ENCODE peak calls at places on chromosomes 4 and X, in four cellular contexts. One of them, this sample, is unnamed.

GRCh38 chr4:40349561-40350198 is 14.5 kb downstream of the CHRNA9 start:
- DNase-seq in left cardiac atrium: no peak
- DNase-seq in tibial artery: no peak
- DNase-seq in NCI-H146: no peak
- DNase-seq in this sample: no peak

GRCh38 chrX:115367956-115368355 is 78.4 kb downstream of the LUZP4 start:
- DNase-seq in tibial artery: no peak
- DNase-seq in left cardiac atrium: no peak
- DNase-seq in NCI-H146: no peak
- DNase-seq in this sample: no peak

GRCh38 chr4:8765084-8765483 is 106.6 kb downstream of the HMX1 start:
- DNase-seq in tibial artery: peak
- DNase-seq in left cardiac atrium: peak
- DNase-seq in NCI-H146: no peak
- DNase-seq in this sample: no peak

GRCh38 chrX:52082578-52082977 is 13.6 kb upstream of the MAGED4B start:
- DNase-seq in left cardiac atrium: no peak
- DNase-seq in NCI-H146: no peak
- DNase-seq in tibial artery: no peak
- DNase-seq in this sample: no peak

GRCh38 chrX:776529-777230 is 146.1 kb downstream of the SHOX start:
- DNase-seq in left cardiac atrium: no peak
- DNase-seq in tibial artery: peak
- DNase-seq in NCI-H146: no peak
- DNase-seq in this sample: no peak

GRCh38 chr4:40576651-40577480 is 52.8 kb downstream of the RBM47 start:
- DNase-seq in NCI-H146: peak
- DNase-seq in tibial artery: peak
- DNase-seq in left cardiac atrium: peak
- DNase-seq in this sample: peak

GRCh38 chrX:78658851-78659744 is at the start of gene RTL3:
- DNase-seq in NCI-H146: no peak
- DNase-seq in left cardiac atrium: no peak
- DNase-seq in tibial artery: no peak
- DNase-seq in this sample: no peak

GRCh38 chr4:1571986-1572385 is 112.1 kb downstream of the FAM53A start:
- DNase-seq in tibial artery: no peak
- DNase-seq in NCI-H146: peak
- DNase-seq in left cardiac atrium: peak
- DNase-seq in this sample: no peak

GRCh38 chrX:16931371-16931770 is 15.1 kb upstream of the REPS2 start:
- DNase-seq in left cardiac atrium: no peak
- DNase-seq in tibial artery: no peak
- DNase-seq in NCI-H146: no peak
- DNase-seq in this sample: no peak

GRCh38 chr4:129094347-129094746 is 1.0 kb upstream of the SCLT1 start:
- DNase-seq in NCI-H146: no peak
- DNase-seq in tibial artery: no peak
- DNase-seq in left cardiac atrium: no peak
- DNase-seq in this sample: no peak

GRCh38 chr4:30825008-30825765 is 105.0 kb downstream of the PCDH7 start:
- DNase-seq in tibial artery: no peak
- DNase-seq in NCI-H146: no peak
- DNase-seq in left cardiac atrium: no peak
- DNase-seq in this sample: no peak

GRCh38 chrX:18721683-18722499 is 14.4 kb downstream of the PPEF1 start:
- DNase-seq in NCI-H146: no peak
- DNase-seq in tibial artery: no peak
- DNase-seq in left cardiac atrium: no peak
- DNase-seq in this sample: no peak

GRCh38 chrX:148310402-148311200 is 189.8 kb upstream of the AFF2 start:
- DNase-seq in tibial artery: no peak
- DNase-seq in left cardiac atrium: no peak
- DNase-seq in NCI-H146: no peak
- DNase-seq in this sample: peak

GRCh38 chr4:2789351-2789750 is 3.5 kb upstream of the SH3BP2 start:
- DNase-seq in left cardiac atrium: no peak
- DNase-seq in tibial artery: peak
- DNase-seq in NCI-H146: no peak
- DNase-seq in this sample: no peak

GRCh38 chr4:73870260-73870659 is 1.1 kb downstream of the CXCL1 start:
- DNase-seq in tibial artery: no peak
- DNase-seq in left cardiac atrium: no peak
- DNase-seq in NCI-H146: no peak
- DNase-seq in this sample: peak

GRCh38 chr4:176185068-176185467 is 10.3 kb downstream of the SPATA4 start:
- DNase-seq in NCI-H146: no peak
- DNase-seq in tibial artery: no peak
- DNase-seq in left cardiac atrium: no peak
- DNase-seq in this sample: no peak

GRCh38 chrX:118437283-118437682 is 58.3 kb upstream of the DOCK11 start:
- DNase-seq in tibial artery: no peak
- DNase-seq in NCI-H146: no peak
- DNase-seq in left cardiac atrium: no peak
- DNase-seq in this sample: no peak

GRCh38 chrX:99603076-99603814 is 806.8 kb downstream of the PCDH19 start:
- DNase-seq in left cardiac atrium: no peak
- DNase-seq in tibial artery: no peak
- DNase-seq in NCI-H146: no peak
- DNase-seq in this sample: no peak

GRCh38 chr4:22522706-22523501 is 7.0 kb upstream of the ADGRA3 start:
- DNase-seq in tibial artery: no peak
- DNase-seq in left cardiac atrium: no peak
- DNase-seq in NCI-H146: no peak
- DNase-seq in this sample: no peak

GRCh38 chr4:53656421-53656981 is 65.2 kb upstream of the LNX1 start:
- DNase-seq in NCI-H146: no peak
- DNase-seq in tibial artery: no peak
- DNase-seq in left cardiac atrium: no peak
- DNase-seq in this sample: no peak

GRCh38 chrX:154321624-154322023 is 26.0 kb downstream of the TKTL1 start:
- DNase-seq in left cardiac atrium: peak
- DNase-seq in tibial artery: no peak
- DNase-seq in NCI-H146: no peak
- DNase-seq in this sample: peak

GRCh38 chrX:39755152-39756032 is 342.4 kb downstream of the BCOR start:
- DNase-seq in tibial artery: peak
- DNase-seq in left cardiac atrium: peak
- DNase-seq in NCI-H146: peak
- DNase-seq in this sample: peak

GRCh38 chr4:123986268-123986798 is 589.7 kb downstream of the SPRY1 start:
- DNase-seq in NCI-H146: no peak
- DNase-seq in tibial artery: peak
- DNase-seq in left cardiac atrium: peak
- DNase-seq in this sample: no peak

GRCh38 chr4:103305355-103305754 is 107.2 kb upstream of the CENPE start:
- DNase-seq in tibial artery: no peak
- DNase-seq in left cardiac atrium: no peak
- DNase-seq in NCI-H146: no peak
- DNase-seq in this sample: no peak

GRCh38 chr4:57777871-57778270 is 667.7 kb upstream of the IGFBP7 start:
- DNase-seq in NCI-H146: no peak
- DNase-seq in left cardiac atrium: no peak
- DNase-seq in tibial artery: no peak
- DNase-seq in this sample: no peak

GRCh38 chr4:173040200-173040599 is 128.4 kb upstream of the GALNT7 start:
- DNase-seq in left cardiac atrium: no peak
- DNase-seq in NCI-H146: peak
- DNase-seq in tibial artery: no peak
- DNase-seq in this sample: no peak

GRCh38 chr4:21005647-21006046 is 305.4 kb downstream of the PACRGL start:
- DNase-seq in left cardiac atrium: no peak
- DNase-seq in NCI-H146: no peak
- DNase-seq in tibial artery: no peak
- DNase-seq in this sample: no peak

GRCh38 chrX:1477801-1478458 is 25.2 kb upstream of the ASMTL start:
- DNase-seq in tibial artery: no peak
- DNase-seq in NCI-H146: no peak
- DNase-seq in left cardiac atrium: no peak
- DNase-seq in this sample: no peak

GRCh38 chrX:71579990-71580380 is 1.7 kb downstream of the GCNA start:
- DNase-seq in NCI-H146: no peak
- DNase-seq in left cardiac atrium: no peak
- DNase-seq in tibial artery: no peak
- DNase-seq in this sample: no peak

GRCh38 chr4:44086753-44087152 is 361.9 kb downstream of the KCTD8 start:
- DNase-seq in tibial artery: no peak
- DNase-seq in left cardiac atrium: no peak
- DNase-seq in NCI-H146: no peak
- DNase-seq in this sample: no peak

GRCh38 chr4:168409089-168409801 is 71.0 kb downstream of the DDX60L start:
- DNase-seq in left cardiac atrium: no peak
- DNase-seq in tibial artery: no peak
- DNase-seq in NCI-H146: no peak
- DNase-seq in this sample: no peak

GRCh38 chr4:88185916-88186315 is 27.5 kb upstream of the ABCG2 start:
- DNase-seq in tibial artery: no peak
- DNase-seq in left cardiac atrium: no peak
- DNase-seq in NCI-H146: no peak
- DNase-seq in this sample: no peak

GRCh38 chr4:95129708-95130343 is 372.1 kb downstream of the BMPR1B start:
- DNase-seq in tibial artery: no peak
- DNase-seq in NCI-H146: no peak
- DNase-seq in left cardiac atrium: no peak
- DNase-seq in this sample: no peak

This sample was measured in Peyer's patch.